ENCODE peak calls at places on chromosome 7, in eight cellular contexts. J is Caki2; S is NCI-H1105 treated with DMSO at 0.1 percent for 48 hours; G is stimulated activated CD8-positive, alpha-beta memory T cell treated with anti-CD3 and anti-CD28 coated beads, Interleukin-15, amount 100 ng/mL, for 4 hours; O is dorsolateral prefrontal cortex; P is psoas muscle; I is T-helper 9 cell; U is activated T-cell treated with anti-CD3 and anti-CD28 coated beads, Interleukin-2, amount 50 U/mL, for 72 hours. A is an unnamed sample.

GRCh38 chr7:81990395-81990794 is 220.5 kb upstream of the HGF start:
- DNase-seq in O (no peak), J (peak; percentile 7), P (no peak), U (no peak), G (no peak), I (no peak), S (no peak), A (no peak)

GRCh38 chr7:116633131-116633988 is 38.6 kb upstream of the MET start:
- DNase-seq in J (peak; percentile 85), I (no peak), O (no peak), G (no peak), P (peak; percentile 32), S (no peak), U (no peak), A (peak; percentile 77)

GRCh38 chr7:32616625-32617024 is 121.3 kb downstream of the AVL9 start:
- DNase-seq in G (no peak), I (no peak), P (peak; percentile 53), O (no peak), S (no peak), J (peak; percentile 85), U (no peak), A (no peak)

GRCh38 chr7:125412890-125413665 is 483.5 kb upstream of the POT1 start:
- DNase-seq in S (no peak), J (no peak), U (no peak), P (no peak), G (no peak), O (no peak), I (no peak), A (no peak)

GRCh38 chr7:33109758-33110238 is 594 bp upstream of the RP9 start:
- DNase-seq in S (peak; percentile 57), J (no peak), O (peak; percentile 19), P (no peak), I (no peak), G (no peak), U (peak; percentile 16), A (no peak)

GRCh38 chr7:132480534-132480933 is 95.7 kb downstream of the PLXNA4 start:
- DNase-seq in S (no peak), O (peak; percentile 51), G (no peak), P (peak; percentile 52), U (no peak), J (no peak), I (no peak), A (no peak)

GRCh38 chr7:25926009-25926408 is 226.0 kb upstream of the NFE2L3 start:
- DNase-seq in J (no peak), P (no peak), U (no peak), G (no peak), I (no peak), S (no peak), O (no peak), A (peak; percentile 55)

GRCh38 chr7:40147371-40148246 is 12.8 kb downstream of the SUGCT start:
- DNase-seq in S (no peak), G (no peak), U (no peak), O (no peak), J (no peak), I (no peak), P (no peak), A (no peak)

A was measured in CD14-positive monocyte.